ENCODE peak calls at places on chromosome 17, in four cellular contexts. One of them, this sample, is unnamed.

GRCh38 chr17:47624727-47625068 is 25.0 kb upstream of the KPNB1 start:
- DNase-seq in effector memory CD4-positive, alpha-beta T cell: no peak
- DNase-seq in gastrocnemius medialis: no peak
- DNase-seq in aorta: no peak
- DNase-seq in this sample: no peak

GRCh38 chr17:65078441-65079160 is 22.1 kb upstream of the GNA13 start:
- DNase-seq in effector memory CD4-positive, alpha-beta T cell: no peak
- DNase-seq in gastrocnemius medialis: no peak
- DNase-seq in aorta: no peak
- DNase-seq in this sample: no peak

GRCh38 chr17:83180996-83181481 is 101.6 kb downstream of the METRNL start:
- DNase-seq in gastrocnemius medialis: no peak
- DNase-seq in aorta: peak; percentile 51
- DNase-seq in effector memory CD4-positive, alpha-beta T cell: no peak
- DNase-seq in this sample: no peak

GRCh38 chr17:20266806-20267458 is 200.4 kb downstream of the LGALS9B start:
- DNase-seq in effector memory CD4-positive, alpha-beta T cell: no peak
- DNase-seq in gastrocnemius medialis: no peak
- DNase-seq in aorta: no peak
- DNase-seq in this sample: no peak

GRCh38 chr17:10050597-10051101 is 145.6 kb upstream of the RCVRN start:
- DNase-seq in aorta: no peak
- DNase-seq in gastrocnemius medialis: no peak
- DNase-seq in effector memory CD4-positive, alpha-beta T cell: no peak
- DNase-seq in this sample: peak; percentile 69

GRCh38 chr17:64411999-64412771 is 21.5 kb upstream of the PECAM1 start:
- DNase-seq in aorta: no peak
- DNase-seq in effector memory CD4-positive, alpha-beta T cell: no peak
- DNase-seq in gastrocnemius medialis: peak; percentile 45
- DNase-seq in this sample: peak; percentile 79

GRCh38 chr17:1460233-1460632 is 4.2 kb upstream of the CRK start:
- DNase-seq in gastrocnemius medialis: peak; percentile 97
- DNase-seq in effector memory CD4-positive, alpha-beta T cell: no peak
- DNase-seq in aorta: peak; percentile 94
- DNase-seq in this sample: peak; percentile 87

GRCh38 chr17:31492880-31493655 is 101.6 kb downstream of the RAB11FIP4 start:
- DNase-seq in effector memory CD4-positive, alpha-beta T cell: peak; percentile 45
- DNase-seq in gastrocnemius medialis: no peak
- DNase-seq in aorta: no peak
- DNase-seq in this sample: no peak

GRCh38 chr17:77666881-77667395 is 291.6 kb upstream of the TNRC6C start:
- DNase-seq in effector memory CD4-positive, alpha-beta T cell: peak; percentile 69
- DNase-seq in gastrocnemius medialis: no peak
- DNase-seq in aorta: no peak
- DNase-seq in this sample: no peak

GRCh38 chr17:19958023-19958422 is 19.6 kb downstream of the AKAP10 start:
- DNase-seq in gastrocnemius medialis: no peak
- DNase-seq in effector memory CD4-positive, alpha-beta T cell: no peak
- DNase-seq in aorta: no peak
- DNase-seq in this sample: no peak

GRCh38 chr17:3543453-3543852 is 14.2 kb downstream of the TRPV3 start:
- DNase-seq in effector memory CD4-positive, alpha-beta T cell: no peak
- DNase-seq in gastrocnemius medialis: no peak
- DNase-seq in aorta: peak; percentile 17
- DNase-seq in this sample: no peak

GRCh38 chr17:42937712-42938596 is 26.3 kb downstream of the AARSD1 start:
- DNase-seq in gastrocnemius medialis: no peak
- DNase-seq in aorta: no peak
- DNase-seq in effector memory CD4-positive, alpha-beta T cell: no peak
- DNase-seq in this sample: no peak

GRCh38 chr17:30920282-30920681 is 1.5 kb upstream of the ADAP2 start:
- DNase-seq in aorta: peak; percentile 37
- DNase-seq in effector memory CD4-positive, alpha-beta T cell: no peak
- DNase-seq in gastrocnemius medialis: no peak
- DNase-seq in this sample: no peak

GRCh38 chr17:21263351-21263750 is 10.1 kb upstream of the NATD1 start:
- DNase-seq in effector memory CD4-positive, alpha-beta T cell: no peak
- DNase-seq in gastrocnemius medialis: no peak
- DNase-seq in aorta: no peak
- DNase-seq in this sample: no peak

GRCh38 chr17:65403616-65404015 is 157.8 kb downstream of the AXIN2 start:
- DNase-seq in gastrocnemius medialis: no peak
- DNase-seq in aorta: no peak
- DNase-seq in effector memory CD4-positive, alpha-beta T cell: no peak
- DNase-seq in this sample: no peak

GRCh38 chr17:13337864-13338371 is 263.8 kb downstream of the HS3ST3A1 start:
- DNase-seq in aorta: no peak
- DNase-seq in effector memory CD4-positive, alpha-beta T cell: no peak
- DNase-seq in gastrocnemius medialis: no peak
- DNase-seq in this sample: no peak

GRCh38 chr17:57577751-57578607 is 167.1 kb downstream of the CCDC182 start:
- DNase-seq in effector memory CD4-positive, alpha-beta T cell: no peak
- DNase-seq in aorta: no peak
- DNase-seq in gastrocnemius medialis: peak; percentile 60
- DNase-seq in this sample: no peak

GRCh38 chr17:7842950-7843535 is 9.0 kb downstream of the KDM6B start:
- DNase-seq in effector memory CD4-positive, alpha-beta T cell: no peak
- DNase-seq in gastrocnemius medialis: peak; percentile 76
- DNase-seq in aorta: peak; percentile 92
- DNase-seq in this sample: peak; percentile 87

GRCh38 chr17:51640108-51640622 is 379.8 kb downstream of the UTP18 start:
- DNase-seq in aorta: no peak
- DNase-seq in effector memory CD4-positive, alpha-beta T cell: no peak
- DNase-seq in gastrocnemius medialis: no peak
- DNase-seq in this sample: no peak

GRCh38 chr17:56314026-56314425 is 160.8 kb downstream of the ANKFN1 start:
- DNase-seq in gastrocnemius medialis: no peak
- DNase-seq in effector memory CD4-positive, alpha-beta T cell: no peak
- DNase-seq in aorta: no peak
- DNase-seq in this sample: no peak

GRCh38 chr17:806346-807145 is 24.4 kb downstream of the MRM3 start:
- DNase-seq in gastrocnemius medialis: no peak
- DNase-seq in aorta: peak; percentile 51
- DNase-seq in effector memory CD4-positive, alpha-beta T cell: no peak
- DNase-seq in this sample: no peak

GRCh38 chr17:72937687-72938086 is 154.8 kb downstream of the SLC39A11 start:
- DNase-seq in gastrocnemius medialis: no peak
- DNase-seq in effector memory CD4-positive, alpha-beta T cell: no peak
- DNase-seq in aorta: no peak
- DNase-seq in this sample: no peak

GRCh38 chr17:73138541-73139138 is 26.2 kb upstream of the SSTR2 start:
- DNase-seq in aorta: no peak
- DNase-seq in gastrocnemius medialis: no peak
- DNase-seq in effector memory CD4-positive, alpha-beta T cell: no peak
- DNase-seq in this sample: no peak

GRCh38 chr17:39543669-39544068 is 64.1 kb downstream of the NEUROD2 start:
- DNase-seq in aorta: no peak
- DNase-seq in gastrocnemius medialis: no peak
- DNase-seq in effector memory CD4-positive, alpha-beta T cell: no peak
- DNase-seq in this sample: no peak

GRCh38 chr17:72804949-72805348 is 287.5 kb downstream of the SLC39A11 start:
- DNase-seq in aorta: no peak
- DNase-seq in gastrocnemius medialis: no peak
- DNase-seq in effector memory CD4-positive, alpha-beta T cell: no peak
- DNase-seq in this sample: no peak

GRCh38 chr17:35900693-35901487 is 20.7 kb upstream of the CCL5 start:
- DNase-seq in gastrocnemius medialis: no peak
- DNase-seq in aorta: no peak
- DNase-seq in effector memory CD4-positive, alpha-beta T cell: no peak
- DNase-seq in this sample: no peak

GRCh38 chr17:1422907-1423306 is 22.9 kb upstream of the YWHAE start:
- DNase-seq in effector memory CD4-positive, alpha-beta T cell: no peak
- DNase-seq in gastrocnemius medialis: peak; percentile 87
- DNase-seq in aorta: no peak
- DNase-seq in this sample: no peak

GRCh38 chr17:40699359-40699758 is 4.2 kb downstream of the KRT24 start:
- DNase-seq in aorta: no peak
- DNase-seq in gastrocnemius medialis: no peak
- DNase-seq in effector memory CD4-positive, alpha-beta T cell: no peak
- DNase-seq in this sample: no peak

GRCh38 chr17:63041722-63042121 is 75.7 kb downstream of the TANC2 start:
- DNase-seq in aorta: no peak
- DNase-seq in gastrocnemius medialis: no peak
- DNase-seq in effector memory CD4-positive, alpha-beta T cell: no peak
- DNase-seq in this sample: no peak

GRCh38 chr17:35540589-35541404 is 3.3 kb upstream of the SLFN12L start:
- DNase-seq in aorta: no peak
- DNase-seq in effector memory CD4-positive, alpha-beta T cell: no peak
- DNase-seq in gastrocnemius medialis: peak; percentile 30
- DNase-seq in this sample: peak; percentile 51

GRCh38 chr17:43534909-43535308 is 11.2 kb downstream of the ETV4 start:
- DNase-seq in gastrocnemius medialis: no peak
- DNase-seq in effector memory CD4-positive, alpha-beta T cell: no peak
- DNase-seq in aorta: peak; percentile 33
- DNase-seq in this sample: no peak

GRCh38 chr17:78468366-78468765 is 89.9 kb downstream of the PGS1 start:
- DNase-seq in effector memory CD4-positive, alpha-beta T cell: no peak
- DNase-seq in gastrocnemius medialis: no peak
- DNase-seq in aorta: no peak
- DNase-seq in this sample: no peak

GRCh38 chr17:19762515-19762961 is 14.4 kb upstream of the ALDH3A1 start:
- DNase-seq in aorta: peak; percentile 95
- DNase-seq in gastrocnemius medialis: peak; percentile 59
- DNase-seq in effector memory CD4-positive, alpha-beta T cell: peak; percentile 25
- DNase-seq in this sample: peak; percentile 89

GRCh38 chr17:77419095-77419494 is 278.3 kb downstream of the SEC14L1 start:
- DNase-seq in aorta: no peak
- DNase-seq in gastrocnemius medialis: no peak
- DNase-seq in effector memory CD4-positive, alpha-beta T cell: no peak
- DNase-seq in this sample: no peak

GRCh38 chr17:82963104-82963950 is 116.1 kb upstream of the METRNL start:
- DNase-seq in effector memory CD4-positive, alpha-beta T cell: no peak
- DNase-seq in gastrocnemius medialis: peak; percentile 59
- DNase-seq in aorta: peak; percentile 94
- DNase-seq in this sample: peak; percentile 91

DNA sequence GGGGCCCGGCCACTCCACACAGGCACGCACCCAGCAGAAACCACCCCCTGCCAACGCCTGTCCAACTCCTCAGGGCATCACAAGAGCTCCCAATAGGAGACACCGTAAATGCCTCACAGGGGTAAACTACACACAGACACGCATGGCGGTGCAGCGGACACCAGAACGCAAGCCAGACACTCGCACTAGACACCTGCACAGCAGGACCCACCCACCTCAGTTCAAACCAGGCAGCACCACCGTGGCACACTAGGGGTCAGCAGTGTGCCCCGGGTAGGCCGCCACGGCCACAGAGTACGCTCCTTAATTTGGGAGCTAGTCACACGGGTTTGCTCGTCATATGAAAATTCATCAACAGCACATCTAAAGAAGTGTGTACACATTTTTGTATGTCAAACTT is 3.4 kb downstream of the SLC38A10 start:
- DNase-seq in aorta: peak; percentile 88
- DNase-seq in gastrocnemius medialis: peak; percentile 78
- DNase-seq in effector memory CD4-positive, alpha-beta T cell: peak; percentile 58
- DNase-seq in this sample: peak; percentile 84
- H3K4me1 ChIP-seq in aorta: no peaks in the 10 kb centered on the region
- H3K4me1 ChIP-seq in gastrocnemius medialis: peaks cover 25% of the 10 kb centered on the region
- H3K4me1 ChIP-seq in effector memory CD4-positive, alpha-beta T cell: peaks cover 29% of the 10 kb centered on the region
- H3K4me1 ChIP-seq in this sample: peaks cover 44% of the 10 kb centered on the region

GRCh38 chr17:8956521-8956920 is 9.0 kb downstream of the PIK3R5 start:
- DNase-seq in gastrocnemius medialis: no peak
- DNase-seq in effector memory CD4-positive, alpha-beta T cell: no peak
- DNase-seq in aorta: no peak
- DNase-seq in this sample: no peak
- H3K27ac ChIP-seq in gastrocnemius medialis: no peak overlapping the region
- H3K27ac ChIP-seq in effector memory CD4-positive, alpha-beta T cell: peak overlapping the region; percentile 58
- H3K27ac ChIP-seq in aorta: no peak overlapping the region
- H3K27ac ChIP-seq in this sample: no peak overlapping the region

DNA sequence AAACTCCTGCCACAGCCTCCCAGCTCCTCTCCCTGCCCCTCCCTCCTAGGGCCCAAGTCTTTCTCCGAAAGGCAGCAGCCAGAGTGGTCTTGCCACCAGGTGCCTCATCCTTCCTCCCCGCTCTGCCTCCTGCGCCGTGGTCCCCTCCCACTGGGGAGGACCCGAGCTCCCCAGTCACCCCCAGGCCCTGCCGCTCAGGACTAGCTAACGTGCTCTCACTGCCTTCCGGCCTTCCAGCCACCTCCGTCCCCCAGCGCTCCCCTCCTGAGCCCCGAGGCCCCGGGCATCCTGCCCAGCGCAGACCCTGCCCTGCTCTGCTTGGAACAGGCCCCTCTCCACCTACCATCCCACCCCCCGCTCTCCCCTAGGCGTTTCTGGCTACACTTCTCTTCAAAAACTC is 19.4 kb upstream of the COL1A1 start:
- DNase-seq in aorta: no peak
- DNase-seq in gastrocnemius medialis: no peak
- DNase-seq in effector memory CD4-positive, alpha-beta T cell: no peak
- DNase-seq in this sample: peak; percentile 72
- H3K4me1 ChIP-seq in aorta: peaks cover 9% of the 10 kb centered on the region
- H3K4me1 ChIP-seq in gastrocnemius medialis: peaks cover 7% of the 10 kb centered on the region
- H3K4me1 ChIP-seq in effector memory CD4-positive, alpha-beta T cell: no peaks in the 10 kb centered on the region
- H3K4me1 ChIP-seq in this sample: peaks cover 70% of the 10 kb centered on the region

DNA sequence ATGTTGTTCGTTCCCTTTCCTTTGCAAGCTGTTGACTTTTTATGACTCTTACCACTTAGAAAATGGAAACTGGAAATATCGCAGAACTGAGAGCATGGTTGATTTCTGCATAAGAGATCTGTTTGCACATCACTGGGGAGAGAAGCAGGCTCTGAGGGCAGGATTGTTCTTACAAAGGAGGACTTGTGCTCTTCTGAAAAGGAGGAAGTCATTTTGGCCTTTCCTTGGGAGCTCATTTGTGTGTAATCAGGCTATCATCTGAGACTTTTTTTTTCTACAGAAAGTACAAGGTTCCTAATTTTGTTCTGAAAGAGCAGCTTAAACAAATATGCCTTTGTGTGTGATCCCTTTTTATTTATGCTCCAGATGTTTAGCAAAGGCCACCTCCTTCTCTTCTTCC is 145.7 kb upstream of the CACNG5 start:
- DNase-seq in aorta: no peak
- DNase-seq in effector memory CD4-positive, alpha-beta T cell: no peak
- DNase-seq in gastrocnemius medialis: no peak
- DNase-seq in this sample: no peak
- H3K27ac ChIP-seq in aorta: no peak overlapping the region
- H3K27ac ChIP-seq in effector memory CD4-positive, alpha-beta T cell: no peak overlapping the region
- H3K27ac ChIP-seq in gastrocnemius medialis: no peak overlapping the region
- H3K27ac ChIP-seq in this sample: no peak overlapping the region

DNA sequence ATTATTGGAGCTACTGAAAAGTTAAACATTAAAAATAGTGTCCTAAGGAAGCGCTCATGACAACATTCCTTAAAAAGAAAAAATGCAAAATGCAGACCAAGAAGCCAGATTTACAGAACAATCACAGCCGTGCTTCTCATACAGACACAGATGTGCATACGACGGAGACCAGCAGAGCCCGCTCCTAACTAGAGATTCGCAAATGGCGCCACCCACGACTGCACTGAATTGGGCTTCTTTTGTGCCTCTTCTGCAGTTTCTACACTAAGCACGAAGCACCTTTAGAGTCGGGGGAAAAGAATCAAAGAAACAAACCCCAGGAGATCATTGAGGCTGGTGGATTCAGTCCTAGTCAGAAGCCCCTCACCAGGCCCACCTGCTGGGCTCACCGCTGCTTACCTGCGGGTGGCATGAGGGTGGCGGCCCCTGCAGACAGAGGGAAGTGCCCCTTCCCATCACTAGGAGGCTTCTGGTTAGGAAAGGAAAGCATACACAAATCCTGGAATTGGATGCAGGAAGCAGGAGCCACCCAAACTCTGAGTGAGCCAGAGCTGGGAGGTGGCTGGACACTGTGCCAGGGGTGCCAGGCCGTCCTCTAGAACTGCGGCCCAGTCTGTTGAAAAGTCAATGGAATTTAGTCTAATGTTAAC is 64.9 kb upstream of the CHMP6 start:
- DNase-seq in aorta: peak; percentile 38
- DNase-seq in effector memory CD4-positive, alpha-beta T cell: no peak
- DNase-seq in gastrocnemius medialis: no peak
- DNase-seq in this sample: no peak
- H3K4me1 ChIP-seq in aorta: no peaks in the 10 kb centered on the region
- H3K4me1 ChIP-seq in effector memory CD4-positive, alpha-beta T cell: no peaks in the 10 kb centered on the region
- H3K4me1 ChIP-seq in gastrocnemius medialis: no peaks in the 10 kb centered on the region
- H3K4me1 ChIP-seq in this sample: peaks cover 6% of the 10 kb centered on the region